ENCODE peak calls at places on chromosomes 1 and 21, in nine cellular contexts. D, T, M, Y, R, N, G, W and F are unnamed samples.
A peak's percentile ranks its signal among the peaks of the same experiment; 100 is the strongest.

GRCh38 chr21:36661511-36662309 is 37.2 kb upstream of the SIM2 start:
- DNase-seq in D (no peak), T (peak; percentile 48), M (peak; percentile 41), Y (no peak), R (peak; percentile 19), N (peak; percentile 62), G (no peak), W (peak; percentile 40), F (peak; percentile 11)

GRCh38 chr1:222079546-222079945 is 337.7 kb upstream of the DUSP10 start:
- DNase-seq in D (no peak), T (no peak), M (no peak), Y (no peak), R (no peak), N (no peak), G (no peak), W (no peak), F (no peak)

GRCh38 chr1:107464827-107465226 is 324.0 kb downstream of the NTNG1 start:
- DNase-seq in D (no peak), T (no peak), M (no peak), Y (no peak), R (no peak), N (peak; percentile 27), G (no peak), W (no peak), F (no peak)

GRCh38 chr1:225981714-225982113 is 17.4 kb downstream of the SDE2 start:
- DNase-seq in D (no peak), T (no peak), M (no peak), Y (no peak), R (no peak), N (no peak), G (no peak), W (no peak), F (no peak)

GRCh38 chr1:206694551-206695124 is 9.9 kb downstream of the MAPKAPK2 start:
- DNase-seq in D (no peak), T (no peak), M (no peak), Y (peak; percentile 41), R (no peak), N (peak; percentile 64), G (no peak), W (no peak), F (no peak)

GRCh38 chr21:42539342-42539741 is 25.7 kb downstream of the SLC37A1 start:
- DNase-seq in D (no peak), T (no peak), M (no peak), Y (no peak), R (no peak), N (no peak), G (no peak), W (peak; percentile 88), F (no peak)

GRCh38 chr1:108357802-108358201 is 92.3 kb upstream of the NBPF6 start:
- DNase-seq in D (no peak), T (no peak), M (no peak), Y (no peak), R (no peak), N (no peak), G (no peak), W (no peak), F (no peak)

GRCh38 chr1:211420845-211421454 is 71.0 kb downstream of the RD3 start:
- DNase-seq in D (no peak), T (peak; percentile 39), M (no peak), Y (no peak), R (no peak), N (no peak), G (no peak), W (no peak), F (no peak)

GRCh38 chr1:118485757-118486156 is 300.7 kb upstream of the SPAG17 start:
- DNase-seq in D (no peak), T (no peak), M (no peak), Y (no peak), R (no peak), N (no peak), G (no peak), W (no peak), F (peak; percentile 73)

GRCh38 chr1:39195166-39196111 is 9.1 kb upstream of the MACF1 start:
- DNase-seq in D (no peak), T (peak; percentile 83), M (no peak), Y (no peak), R (no peak), N (no peak), G (no peak), W (no peak), F (peak; percentile 30)

GRCh38 chr1:23590058-23590783 is 30.9 kb upstream of the ID3 start:
- DNase-seq in D (no peak), T (peak; percentile 40), M (no peak), Y (no peak), R (no peak), N (no peak), G (no peak), W (no peak), F (no peak)

GRCh38 chr1:23592209-23592905 is 33.1 kb upstream of the ID3 start:
- DNase-seq in D (no peak), T (no peak), M (no peak), Y (no peak), R (no peak), N (no peak), G (no peak), W (no peak), F (peak; percentile 38)

GRCh38 chr1:23591460-23592208 is 32.3 kb upstream of the ID3 start:
- DNase-seq in D (peak; percentile 22), T (peak; percentile 46), M (no peak), Y (no peak), R (peak; percentile 42), N (no peak), G (no peak), W (no peak), F (no peak)

GRCh38 chr1:23589506-23589872 is 30.2 kb upstream of the ID3 start:
- DNase-seq in D (no peak), T (no peak), M (no peak), Y (no peak), R (no peak), N (peak; percentile 38), G (no peak), W (no peak), F (no peak)

GRCh38 chr1:23588749-23589505 is 29.6 kb upstream of the ID3 start:
- DNase-seq in D (no peak), T (no peak), M (no peak), Y (no peak), R (no peak), N (no peak), G (no peak), W (no peak), F (peak; percentile 32)
- H3K27ac ChIP-seq in D (no peak overlapping the region), T (peak overlapping the region; percentile 7), M (no peak overlapping the region), Y (no peak overlapping the region), R (peak overlapping the region; percentile 100), N (no peak overlapping the region), G (no peak overlapping the region), W (no peak overlapping the region), F (peak overlapping the region; percentile 97)

DNA sequence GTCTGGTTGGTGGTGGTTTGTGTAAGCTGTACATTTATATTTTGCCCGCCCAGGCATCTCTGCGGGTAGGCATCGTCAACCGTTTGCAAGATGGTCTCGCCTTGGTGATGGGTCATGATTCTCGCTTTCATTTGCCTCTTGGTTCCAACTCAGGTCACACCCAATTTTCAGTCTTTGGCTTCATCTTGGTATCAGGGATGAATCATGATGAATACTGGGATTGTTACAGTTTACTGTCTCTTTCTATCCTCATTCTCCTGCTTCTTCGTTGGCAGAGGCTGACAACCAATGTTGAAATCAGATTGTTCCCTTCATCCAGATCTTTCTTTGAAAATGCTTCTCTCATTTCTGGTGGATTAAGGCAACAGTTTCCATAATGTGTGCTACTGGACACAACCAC is 129.7 kb upstream of the KAZN start:
- DNase-seq in D (no peak), T (no peak), M (no peak), Y (no peak), R (no peak), N (no peak), G (no peak), W (no peak), F (no peak)
- TF ChIP-seq CTCF in D (no peak), T (no peak), M (no peak), Y (no peak), R (no peak), N (no peak), G (no peak), W (no peak), F (no peak)

GRCh38 chr21:14762734-14763694 is 216.9 kb upstream of the SAMSN1 start:
- DNase-seq in D (no peak), T (no peak), M (peak; percentile 8), Y (no peak), R (no peak), N (no peak), G (no peak), W (no peak), F (no peak)
- H3K27ac ChIP-seq in D (no peak overlapping the region), T (no peak overlapping the region), M (no peak overlapping the region), Y (no peak overlapping the region), R (no peak overlapping the region), N (no peak overlapping the region), G (no peak overlapping the region), W (no peak overlapping the region), F (no peak overlapping the region)

GRCh38 chr1:18632711-18633427 is 2.2 kb downstream of the PAX7 start:
- DNase-seq in D (no peak), T (no peak), M (no peak), Y (no peak), R (no peak), N (peak; percentile 80), G (no peak), W (no peak), F (no peak)

GRCh38 chr1:18631496-18632217 is 1.0 kb downstream of the PAX7 start:
- DNase-seq in D (no peak), T (no peak), M (no peak), Y (no peak), R (no peak), N (peak; percentile 74), G (no peak), W (no peak), F (no peak)

GRCh38 chr1:18632218-18632588 is 1.6 kb downstream of the PAX7 start:
- DNase-seq in D (no peak), T (no peak), M (no peak), Y (no peak), R (no peak), N (peak; percentile 66), G (no peak), W (no peak), F (no peak)

GRCh38 chr1:18629659-18630510 is 761 bp upstream of the PAX7 start:
- DNase-seq in D (no peak), T (no peak), M (no peak), Y (no peak), R (no peak), N (peak; percentile 62), G (no peak), W (no peak), F (no peak)

DNA sequence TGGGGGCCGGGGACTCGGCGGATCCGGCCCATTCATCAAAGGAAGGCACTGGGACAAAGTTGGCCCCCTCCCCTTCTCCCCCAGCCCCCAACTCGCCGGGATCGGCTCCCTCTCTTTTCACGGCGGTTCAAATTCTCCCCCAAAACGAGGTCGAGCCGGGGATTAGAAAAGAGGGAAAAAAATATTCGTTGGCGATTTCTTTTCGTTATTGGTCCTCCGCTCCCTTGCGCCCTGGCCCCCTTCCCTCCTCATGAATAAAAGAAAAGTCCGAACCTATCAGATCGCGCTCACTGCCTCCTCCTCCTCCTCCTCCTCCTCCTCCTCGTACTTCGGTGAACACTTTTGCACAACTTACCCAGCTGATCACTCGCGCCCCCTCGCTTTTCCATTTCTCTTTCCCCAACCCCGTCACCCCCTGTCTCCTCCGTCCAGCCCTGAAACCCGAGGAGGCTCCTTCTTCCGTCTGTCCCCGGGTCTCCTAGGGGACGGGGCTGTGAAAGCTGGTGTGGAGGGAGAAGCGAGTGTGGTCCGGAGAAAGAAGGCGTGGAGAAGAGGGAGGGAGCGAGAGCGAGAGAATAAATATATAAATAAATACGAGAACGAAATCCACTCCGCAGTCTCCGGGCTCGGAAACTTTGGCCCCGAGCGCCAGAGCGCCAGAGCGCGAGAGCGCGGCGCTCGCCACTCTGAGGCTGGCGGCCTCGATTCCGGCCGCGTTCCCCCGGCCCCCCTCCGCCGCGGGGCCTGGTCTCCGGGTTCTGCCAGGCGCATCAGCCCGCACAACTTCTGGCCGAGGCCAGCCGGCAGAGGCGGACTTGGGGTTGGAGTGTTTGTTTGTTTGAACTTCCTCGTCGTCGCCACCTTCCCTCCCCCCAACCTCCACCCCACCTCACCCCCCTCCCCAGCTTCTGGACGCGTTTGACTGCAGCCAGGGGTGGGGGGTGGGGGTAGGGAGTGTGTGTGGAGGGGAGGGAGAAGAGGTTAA is at the start of gene PAX7:
- DNase-seq in D (no peak), T (no peak), M (no peak), Y (no peak), R (no peak), N (peak; percentile 84), G (no peak), W (no peak), F (no peak)
- TF ChIP-seq CTCF in D (no peak), T (no peak), M (no peak), Y (no peak), R (no peak), N (no peak), G (no peak), W (no peak), F (no peak)